ENCODE peak calls at places on chromosomes 13 and 19, in six cellular contexts. One of them, this sample, is unnamed.

GRCh38 chr19:6264077-6264445 is 15.7 kb downstream of the MLLT1 start:
- DNase-seq in activated B cell treated with CpG ODN at 0.5 μM for 24 hours: no peak
- DNase-seq in heart left ventricle: no peak
- DNase-seq in WERI-Rb-1: no peak
- DNase-seq in uterus: no peak
- DNase-seq in pancreas: no peak
- DNase-seq in this sample: no peak

GRCh38 chr13:25111557-25111956 is 15.6 kb downstream of the PABPC3 start:
- DNase-seq in activated B cell treated with CpG ODN at 0.5 μM for 24 hours: no peak
- DNase-seq in heart left ventricle: no peak
- DNase-seq in WERI-Rb-1: no peak
- DNase-seq in uterus: no peak
- DNase-seq in pancreas: no peak
- DNase-seq in this sample: no peak

GRCh38 chr13:53250977-53251376 is 222.4 kb downstream of the OLFM4 start:
- DNase-seq in activated B cell treated with CpG ODN at 0.5 μM for 24 hours: no peak
- DNase-seq in heart left ventricle: no peak
- DNase-seq in WERI-Rb-1: no peak
- DNase-seq in uterus: no peak
- DNase-seq in pancreas: no peak
- DNase-seq in this sample: no peak

GRCh38 chr13:96532804-96533203 is 442.9 kb downstream of the HS6ST3 start:
- DNase-seq in activated B cell treated with CpG ODN at 0.5 μM for 24 hours: no peak
- DNase-seq in heart left ventricle: no peak
- DNase-seq in WERI-Rb-1: no peak
- DNase-seq in uterus: no peak
- DNase-seq in pancreas: no peak
- DNase-seq in this sample: no peak

GRCh38 chr19:15330801-15331418 is 1.4 kb downstream of the BRD4 start:
- DNase-seq in activated B cell treated with CpG ODN at 0.5 μM for 24 hours: no peak
- DNase-seq in heart left ventricle: no peak
- DNase-seq in WERI-Rb-1: no peak
- DNase-seq in uterus: no peak
- DNase-seq in pancreas: no peak
- DNase-seq in this sample: no peak

GRCh38 chr19:7801020-7801570 is 28.9 kb upstream of the EVI5L start:
- DNase-seq in activated B cell treated with CpG ODN at 0.5 μM for 24 hours: no peak
- DNase-seq in heart left ventricle: no peak
- DNase-seq in WERI-Rb-1: no peak
- DNase-seq in uterus: no peak
- DNase-seq in pancreas: no peak
- DNase-seq in this sample: no peak

GRCh38 chr19:40614595-40615411 is 13.6 kb downstream of the LTBP4 start:
- DNase-seq in activated B cell treated with CpG ODN at 0.5 μM for 24 hours: peak; percentile 51
- DNase-seq in heart left ventricle: peak; percentile 86
- DNase-seq in WERI-Rb-1: no peak
- DNase-seq in uterus: peak; percentile 94
- DNase-seq in pancreas: peak; percentile 54
- DNase-seq in this sample: peak; percentile 78

GRCh38 chr13:22278336-22278929 is 607.6 kb downstream of the FGF9 start:
- DNase-seq in activated B cell treated with CpG ODN at 0.5 μM for 24 hours: no peak
- DNase-seq in heart left ventricle: peak; percentile 38
- DNase-seq in WERI-Rb-1: no peak
- DNase-seq in uterus: peak; percentile 28
- DNase-seq in pancreas: peak; percentile 39
- DNase-seq in this sample: no peak

GRCh38 chr19:29483944-29484581 is 41.7 kb upstream of the VSTM2B start:
- DNase-seq in activated B cell treated with CpG ODN at 0.5 μM for 24 hours: no peak
- DNase-seq in heart left ventricle: no peak
- DNase-seq in WERI-Rb-1: no peak
- DNase-seq in uterus: no peak
- DNase-seq in pancreas: no peak
- DNase-seq in this sample: no peak

GRCh38 chr19:30320916-30321315 is 51.3 kb upstream of the ZNF536 start:
- DNase-seq in activated B cell treated with CpG ODN at 0.5 μM for 24 hours: no peak
- DNase-seq in heart left ventricle: no peak
- DNase-seq in WERI-Rb-1: no peak
- DNase-seq in uterus: no peak
- DNase-seq in pancreas: no peak
- DNase-seq in this sample: no peak

GRCh38 chr13:38796890-38797289 is 110.0 kb downstream of the FREM2 start:
- DNase-seq in activated B cell treated with CpG ODN at 0.5 μM for 24 hours: no peak
- DNase-seq in heart left ventricle: no peak
- DNase-seq in WERI-Rb-1: no peak
- DNase-seq in uterus: no peak
- DNase-seq in pancreas: no peak
- DNase-seq in this sample: no peak
- TF ChIP-seq CTCF in activated B cell treated with CpG ODN at 0.5 μM for 24 hours: no peak
- TF ChIP-seq CTCF in heart left ventricle: no peak
- TF ChIP-seq CTCF in WERI-Rb-1: no peak
- TF ChIP-seq CTCF in uterus: no peak
- TF ChIP-seq CTCF in pancreas: no peak
- TF ChIP-seq CTCF in this sample: no peak

GRCh38 chr19:47241919-47242644 is 11.1 kb upstream of the BBC3 start:
- DNase-seq in activated B cell treated with CpG ODN at 0.5 μM for 24 hours: no peak
- DNase-seq in heart left ventricle: no peak
- DNase-seq in WERI-Rb-1: no peak
- DNase-seq in uterus: no peak
- DNase-seq in pancreas: no peak
- DNase-seq in this sample: no peak
- TF ChIP-seq CTCF in activated B cell treated with CpG ODN at 0.5 μM for 24 hours: no peak
- TF ChIP-seq CTCF in heart left ventricle: no peak
- TF ChIP-seq CTCF in WERI-Rb-1: no peak
- TF ChIP-seq CTCF in uterus: no peak
- TF ChIP-seq CTCF in pancreas: no peak
- TF ChIP-seq CTCF in this sample: no peak

GRCh38 chr19:12695997-12696365 is 450 bp downstream of the FBXW9 start:
- DNase-seq in activated B cell treated with CpG ODN at 0.5 μM for 24 hours: no peak
- DNase-seq in heart left ventricle: no peak
- DNase-seq in WERI-Rb-1: no peak
- DNase-seq in uterus: no peak
- DNase-seq in pancreas: no peak
- DNase-seq in this sample: no peak

GRCh38 chr19:12695514-12695913 is 917 bp downstream of the FBXW9 start:
- DNase-seq in activated B cell treated with CpG ODN at 0.5 μM for 24 hours: no peak
- DNase-seq in heart left ventricle: no peak
- DNase-seq in WERI-Rb-1: no peak
- DNase-seq in uterus: no peak
- DNase-seq in pancreas: no peak
- DNase-seq in this sample: no peak

GRCh38 chr19:12698138-12698537 is 1.7 kb upstream of the FBXW9 start:
- DNase-seq in activated B cell treated with CpG ODN at 0.5 μM for 24 hours: no peak
- DNase-seq in heart left ventricle: no peak
- DNase-seq in WERI-Rb-1: no peak
- DNase-seq in uterus: no peak
- DNase-seq in pancreas: no peak
- DNase-seq in this sample: no peak

GRCh38 chr19:12695090-12695489 is 1.3 kb downstream of the FBXW9 start:
- DNase-seq in activated B cell treated with CpG ODN at 0.5 μM for 24 hours: no peak
- DNase-seq in heart left ventricle: no peak
- DNase-seq in WERI-Rb-1: no peak
- DNase-seq in uterus: no peak
- DNase-seq in pancreas: no peak
- DNase-seq in this sample: no peak

GRCh38 chr19:12696366-12697335 is at the start of gene FBXW9:
- DNase-seq in activated B cell treated with CpG ODN at 0.5 μM for 24 hours: peak; percentile 98
- DNase-seq in heart left ventricle: peak; percentile 95
- DNase-seq in WERI-Rb-1: peak; percentile 96
- DNase-seq in uterus: peak; percentile 97
- DNase-seq in pancreas: peak; percentile 92
- DNase-seq in this sample: peak; percentile 99
- TF ChIP-seq CTCF in activated B cell treated with CpG ODN at 0.5 μM for 24 hours: no peak
- TF ChIP-seq CTCF in heart left ventricle: no peak
- TF ChIP-seq CTCF in WERI-Rb-1: no peak
- TF ChIP-seq CTCF in uterus: no peak
- TF ChIP-seq CTCF in pancreas: no peak
- TF ChIP-seq CTCF in this sample: no peak

DNA sequence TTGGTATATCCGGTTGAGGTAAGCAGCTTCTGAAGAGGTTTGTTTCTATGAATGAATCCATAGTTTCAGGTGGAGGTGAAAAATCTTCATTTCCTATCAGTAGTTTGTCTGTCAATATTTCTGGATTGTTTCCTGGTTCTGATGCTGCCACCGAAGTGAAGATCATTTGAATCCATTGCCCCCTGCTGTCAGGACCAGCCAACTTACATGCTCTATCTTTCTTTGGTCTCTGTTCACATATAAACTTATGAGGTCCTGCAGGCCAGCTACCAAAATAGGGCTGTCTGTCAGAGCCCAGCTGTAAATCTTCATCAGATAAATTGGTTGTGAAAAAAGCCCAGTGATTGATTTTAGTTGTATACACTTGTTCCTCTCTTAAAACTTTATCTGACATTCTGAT is 15.2 kb upstream of the N4BP2L1 start:
- DNase-seq in activated B cell treated with CpG ODN at 0.5 μM for 24 hours: no peak
- DNase-seq in heart left ventricle: no peak
- DNase-seq in WERI-Rb-1: peak; percentile 29
- DNase-seq in uterus: no peak
- DNase-seq in pancreas: no peak
- DNase-seq in this sample: no peak
- TF ChIP-seq CTCF in activated B cell treated with CpG ODN at 0.5 μM for 24 hours: peak; percentile 26
- TF ChIP-seq CTCF in heart left ventricle: no peak
- TF ChIP-seq CTCF in WERI-Rb-1: peak; percentile 46
- TF ChIP-seq CTCF in uterus: peak; percentile 10
- TF ChIP-seq CTCF in pancreas: no peak
- TF ChIP-seq CTCF in this sample: no peak

DNA sequence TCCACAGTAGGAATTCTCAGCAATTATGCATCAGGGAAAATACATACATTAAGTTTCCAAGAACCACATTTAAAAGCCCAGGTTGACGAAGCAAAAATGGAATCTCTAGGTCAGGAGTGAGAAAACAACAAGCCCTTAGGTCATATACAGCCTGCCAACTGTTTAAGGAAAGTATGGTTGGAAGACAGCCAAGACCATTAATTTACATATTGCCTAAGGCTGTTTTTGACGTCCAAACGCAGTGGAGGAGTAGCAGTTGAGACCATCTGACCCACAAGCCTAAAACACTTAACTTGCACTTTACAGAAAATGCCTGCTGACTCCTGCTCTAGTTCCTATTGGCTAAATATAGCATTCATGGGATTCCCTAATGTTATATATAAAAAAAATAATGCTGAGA is 299.0 kb downstream of the ITGBL1 start:
- DNase-seq in activated B cell treated with CpG ODN at 0.5 μM for 24 hours: no peak
- DNase-seq in heart left ventricle: no peak
- DNase-seq in WERI-Rb-1: no peak
- DNase-seq in uterus: no peak
- DNase-seq in pancreas: no peak
- DNase-seq in this sample: no peak
- TF ChIP-seq CTCF in activated B cell treated with CpG ODN at 0.5 μM for 24 hours: no peak
- TF ChIP-seq CTCF in heart left ventricle: no peak
- TF ChIP-seq CTCF in WERI-Rb-1: no peak
- TF ChIP-seq CTCF in uterus: no peak
- TF ChIP-seq CTCF in pancreas: no peak
- TF ChIP-seq CTCF in this sample: no peak

GRCh38 chr13:27461940-27462584 is 11.7 kb upstream of the MTIF3 start:
- DNase-seq in activated B cell treated with CpG ODN at 0.5 μM for 24 hours: no peak
- DNase-seq in heart left ventricle: no peak
- DNase-seq in WERI-Rb-1: no peak
- DNase-seq in uterus: no peak
- DNase-seq in pancreas: no peak
- DNase-seq in this sample: no peak
- TF ChIP-seq CTCF in activated B cell treated with CpG ODN at 0.5 μM for 24 hours: no peak
- TF ChIP-seq CTCF in heart left ventricle: no peak
- TF ChIP-seq CTCF in WERI-Rb-1: no peak
- TF ChIP-seq CTCF in uterus: no peak
- TF ChIP-seq CTCF in pancreas: no peak
- TF ChIP-seq CTCF in this sample: no peak

DNA sequence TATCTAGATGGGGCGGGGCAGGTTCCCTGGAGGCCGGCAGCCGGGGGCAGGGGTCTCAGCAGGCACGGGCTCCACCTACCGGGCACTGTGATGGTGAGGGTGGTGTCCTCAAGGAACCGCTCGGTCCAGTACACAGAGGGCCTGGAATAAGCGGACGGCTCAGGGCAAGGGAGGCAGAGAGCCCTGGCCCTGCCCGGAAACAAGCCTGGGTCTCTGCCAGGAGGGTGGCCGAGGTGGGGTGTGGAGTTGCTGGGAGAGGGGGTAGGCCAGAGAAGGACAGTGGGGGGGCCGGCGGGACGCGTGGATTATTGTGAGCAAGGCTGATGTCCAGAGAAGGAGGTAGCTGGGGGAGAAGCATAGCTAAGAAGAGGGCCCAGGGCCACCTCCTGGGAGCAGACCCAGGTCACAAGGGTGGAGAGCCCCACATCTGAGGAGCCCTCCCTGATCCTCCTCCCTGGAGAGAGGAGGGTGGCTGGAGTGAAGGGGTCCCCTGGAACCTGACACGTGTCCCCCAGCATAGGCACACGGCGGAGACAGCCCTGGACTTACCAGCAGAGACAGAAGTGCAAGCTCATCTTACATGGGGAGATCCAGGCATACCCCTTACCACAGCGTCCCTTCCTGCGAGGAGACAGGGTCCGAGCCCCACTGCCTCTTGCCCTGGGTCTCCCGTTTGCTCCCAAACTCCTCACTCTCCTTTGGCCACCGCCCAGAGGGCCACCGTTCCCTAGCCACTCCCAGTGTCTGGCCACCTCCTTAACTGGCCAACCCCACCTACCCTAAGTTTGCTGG is 29.0 kb upstream of the MIER2 start:
- DNase-seq in activated B cell treated with CpG ODN at 0.5 μM for 24 hours: no peak
- DNase-seq in heart left ventricle: no peak
- DNase-seq in WERI-Rb-1: no peak
- DNase-seq in uterus: no peak
- DNase-seq in pancreas: no peak
- DNase-seq in this sample: no peak
- TF ChIP-seq CTCF in activated B cell treated with CpG ODN at 0.5 μM for 24 hours: no peak
- TF ChIP-seq CTCF in heart left ventricle: no peak
- TF ChIP-seq CTCF in WERI-Rb-1: no peak
- TF ChIP-seq CTCF in uterus: no peak
- TF ChIP-seq CTCF in pancreas: no peak
- TF ChIP-seq CTCF in this sample: no peak